ENCODE peak calls at places on chromosomes 16 and 17, in nine cellular contexts. H, X, F, J, G, M, B, L and K are unnamed samples.

GRCh38 chr17:44807817-44808155 is 22.3 kb downstream of the GJC1 start:
- DNase-seq in G (no peak), L (no peak), M (no peak), F (no peak), B (no peak), X (no peak), J (no peak), H (peak; percentile 74), K (no peak)

GRCh38 chr17:79011451-79012147 is 2.0 kb upstream of the CANT1 start:
- DNase-seq in L (peak; percentile 85), H (no peak), B (no peak), F (no peak), J (no peak), G (peak; percentile 3), M (peak; percentile 8), X (no peak), K (no peak)

GRCh38 chr17:75729351-75729750 is 8.1 kb downstream of the ITGB4 start:
- DNase-seq in F (no peak), H (no peak), G (no peak), X (no peak), L (no peak), B (no peak), J (no peak), M (peak; percentile 52), K (no peak)

GRCh38 chr16:2686912-2687507 is 4.7 kb downstream of the KCTD5 start:
- DNase-seq in M (no peak), J (no peak), B (no peak), X (no peak), L (no peak), G (peak; percentile 31), F (no peak), H (no peak), K (no peak)

GRCh38 chr17:30554839-30555751 is 77.9 kb downstream of the GOSR1 start:
- DNase-seq in F (no peak), H (no peak), L (peak; percentile 15), B (no peak), M (no peak), X (no peak), G (no peak), J (peak; percentile 37), K (peak; percentile 58)

GRCh38 chr17:81329279-81329926 is 34.3 kb upstream of the SLC38A10 start:
- DNase-seq in B (peak; percentile 94), J (peak; percentile 65), H (peak; percentile 94), G (peak; percentile 99), M (peak; percentile 95), L (peak; percentile 92), F (no peak), X (no peak), K (peak; percentile 71)

GRCh38 chr16:66660422-66661209 is 35.9 kb downstream of the CMTM4 start:
- DNase-seq in H (peak; percentile 67), J (peak; percentile 75), B (peak; percentile 62), G (peak; percentile 74), L (peak; percentile 84), X (no peak), M (no peak), F (no peak), K (peak; percentile 39)

GRCh38 chr16:23107878-23108277 is 41.4 kb downstream of the USP31 start:
- DNase-seq in B (no peak), M (no peak), G (no peak), X (no peak), H (no peak), J (no peak), L (no peak), F (no peak), K (no peak)

GRCh38 chr17:40445769-40446468 is 2.7 kb downstream of the IGFBP4 start:
- DNase-seq in H (no peak), M (no peak), F (no peak), X (no peak), B (no peak), G (no peak), J (no peak), L (peak; percentile 27), K (no peak)

GRCh38 chr17:42179911-42180410 is 981 bp downstream of the KCNH4 start:
- DNase-seq in X (no peak), H (no peak), M (peak; percentile 67), B (peak; percentile 16), L (peak; percentile 30), F (no peak), J (peak; percentile 90), G (no peak), K (peak; percentile 79)

GRCh38 chr17:77332034-77332971 is 191.5 kb downstream of the SEC14L1 start:
- DNase-seq in L (no peak), J (no peak), F (no peak), H (no peak), B (no peak), G (no peak), X (no peak), M (peak; percentile 36), K (no peak)

GRCh38 chr16:83733301-83733700 is 74.5 kb upstream of the HSBP1 start:
- DNase-seq in H (no peak), J (no peak), G (no peak), B (no peak), X (no peak), M (no peak), L (peak; percentile 68), F (no peak), K (no peak)

GRCh38 chr16:76749780-76750375 is 441.1 kb upstream of the MON1B start:
- DNase-seq in M (no peak), J (no peak), G (no peak), B (no peak), H (no peak), F (no peak), L (no peak), X (no peak), K (no peak)

GRCh38 chr16:6861136-6861535 is 471.5 kb upstream of the RBFOX1 start:
- DNase-seq in F (peak; percentile 71), H (no peak), G (no peak), L (no peak), J (peak; percentile 43), X (no peak), M (no peak), B (no peak), K (no peak)

GRCh38 chr17:32742686-32743538 is 134.0 kb downstream of the MYO1D start:
- DNase-seq in H (no peak), B (no peak), G (no peak), F (no peak), L (no peak), M (no peak), J (no peak), X (no peak), K (no peak)

GRCh38 chr16:49921791-49922456 is 66.0 kb upstream of the ZNF423 start:
- DNase-seq in F (peak; percentile 82), L (peak; percentile 17), M (no peak), X (peak; percentile 12), B (peak; percentile 48), G (peak; percentile 23), H (peak; percentile 59), J (peak; percentile 86), K (peak; percentile 43)

GRCh38 chr17:78172284-78173024 is 4.1 kb downstream of the SYNGR2 start:
- DNase-seq in B (no peak), L (peak; percentile 49), H (peak; percentile 54), M (peak; percentile 67), F (no peak), X (no peak), J (no peak), G (peak; percentile 69), K (no peak)

GRCh38 chr17:68296217-68297140 is 5.2 kb downstream of the ARSG start:
- DNase-seq in F (no peak), M (no peak), X (peak; percentile 51), J (no peak), B (peak; percentile 95), L (no peak), H (no peak), G (no peak), K (no peak)

GRCh38 chr17:74063439-74063838 is 140.0 kb upstream of the RPL38 start:
- DNase-seq in L (no peak), H (no peak), F (no peak), J (no peak), X (no peak), G (no peak), M (no peak), B (no peak), K (no peak)

GRCh38 chr17:50638851-50639767 is 4.4 kb downstream of the ABCC3 start:
- DNase-seq in G (peak; percentile 72), J (no peak), M (peak; percentile 92), L (peak; percentile 97), F (no peak), B (peak; percentile 96), X (no peak), H (peak; percentile 90), K (no peak)

GRCh38 chr16:84532855-84533486 is 28.5 kb upstream of the MEAK7 start:
- DNase-seq in M (no peak), J (no peak), L (no peak), G (peak; percentile 42), F (no peak), H (no peak), B (no peak), X (no peak), K (no peak)

GRCh38 chr17:34584805-34585416 is 5.5 kb downstream of the TMEM132E start:
- DNase-seq in X (no peak), B (no peak), F (no peak), G (no peak), J (peak; percentile 29), H (no peak), M (no peak), L (peak; percentile 2), K (no peak)

GRCh38 chr17:7705269-7706255 is 560 bp downstream of the EFNB3 start:
- DNase-seq in B (no peak), G (no peak), X (no peak), H (no peak), M (no peak), J (peak; percentile 58), F (no peak), L (no peak), K (no peak)
- H3K4me3 ChIP-seq in B (peak overlapping the region; percentile 28), G (peak overlapping the region; percentile 14), X (peak overlapping the region; percentile 33), H (peak overlapping the region; percentile 44), M (peak overlapping the region; percentile 58), J (peak overlapping the region; percentile 96), F (peak overlapping the region; percentile 58), L (peak overlapping the region; percentile 36), K (peak overlapping the region; percentile 51)

GRCh38 chr17:19391432-19391831 is 4.4 kb upstream of the MFAP4 start:
- DNase-seq in L (no peak), G (no peak), M (peak; percentile 44), J (no peak), B (no peak), F (no peak), X (no peak), H (peak; percentile 17), K (no peak)
- H3K4me1 ChIP-seq in L (peaks cover 21% of the 10 kb centered on the region), G (peaks cover 5% of the 10 kb centered on the region), M (peaks cover 36% of the 10 kb centered on the region), J (peaks cover 28% of the 10 kb centered on the region), B (no peaks in the 10 kb centered on the region), F (peaks cover 13% of the 10 kb centered on the region), X (no peaks in the 10 kb centered on the region), H (peaks cover 8% of the 10 kb centered on the region), K (no peaks in the 10 kb centered on the region)

DNA sequence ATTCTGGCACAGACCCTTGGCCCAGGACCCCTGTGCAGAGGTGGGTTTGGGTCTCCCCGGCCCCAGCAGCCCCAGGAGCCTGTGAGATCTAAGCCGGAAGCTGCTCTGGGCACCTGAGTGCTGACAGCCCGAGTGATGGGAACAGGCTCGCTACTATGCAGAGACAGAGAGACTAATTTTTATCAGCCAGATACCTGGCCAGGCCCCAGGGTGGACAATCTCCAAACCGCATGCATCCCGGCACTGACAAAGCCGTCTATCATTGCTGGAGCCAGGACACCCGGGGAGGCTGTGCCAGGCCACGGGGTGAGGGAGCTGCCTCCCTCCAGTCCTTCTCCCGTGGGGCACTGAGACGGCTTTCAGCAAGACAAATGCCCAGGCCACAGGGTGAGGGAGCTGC is 25.0 kb downstream of the CBFA2T3 start:
- DNase-seq in L (no peak), G (no peak), H (no peak), J (no peak), B (no peak), M (no peak), F (no peak), X (no peak), K (no peak)
- H3K4me3 ChIP-seq in L (no peak overlapping the region), G (no peak overlapping the region), H (no peak overlapping the region), J (no peak overlapping the region), B (no peak overlapping the region), M (no peak overlapping the region), F (no peak overlapping the region), X (no peak overlapping the region), K (no peak overlapping the region)

GRCh38 chr17:22310717-22311686 is 618.7 kb downstream of the KCNJ18 start:
- DNase-seq in F (peak; percentile 64), B (no peak), X (no peak), H (no peak), G (no peak), J (no peak), L (no peak), M (no peak), K (no peak)
- H3K4me1 ChIP-seq in F (no peaks in the 10 kb centered on the region), B (no peaks in the 10 kb centered on the region), X (no peaks in the 10 kb centered on the region), H (no peaks in the 10 kb centered on the region), G (no peaks in the 10 kb centered on the region), J (no peaks in the 10 kb centered on the region), L (no peaks in the 10 kb centered on the region), M (no peaks in the 10 kb centered on the region), K (no peaks in the 10 kb centered on the region)